ENCODE peak calls at places on chromosomes 16 and 17, in eight cellular contexts. Q is T-helper 22 cell; I is non-pigmented ciliary epithelial cell; P is Caki2; K is cardiac muscle cell; B is activated naive CD4-positive, alpha-beta T cell treated with anti-CD3 and anti-CD28 coated beads, Interleukin-2, amount 50 U/mL, for 16 hours; O is ELF-1; V is adrenal gland. D is an unnamed sample.

GRCh38 chr17:48522031-48522593 is 8.7 kb downstream of the HOXB1 start:
- DNase-seq in V (no peak), I (no peak), Q (no peak), P (peak; percentile 83), K (peak; percentile 87), B (no peak), O (peak; percentile 92), D (no peak)

GRCh38 chr16:727291-727977 is 528 bp downstream of the HAGHL start:
- DNase-seq in Q (no peak), B (no peak), I (no peak), O (no peak), V (no peak), P (peak; percentile 50), K (peak; percentile 29), D (no peak)

GRCh38 chr16:66070140-66070887 is 296.2 kb upstream of the CDH5 start:
- DNase-seq in Q (no peak), V (peak; percentile 33), K (peak; percentile 77), P (no peak), O (no peak), I (no peak), B (no peak), D (peak; percentile 76)

GRCh38 chr16:1980026-1980769 is 1.1 kb downstream of the NOXO1 start:
- DNase-seq in P (no peak), K (no peak), V (no peak), Q (no peak), I (no peak), O (no peak), B (no peak), D (peak; percentile 62)

GRCh38 chr17:73657473-73658116 is 13.3 kb upstream of the SDK2 start:
- DNase-seq in V (peak; percentile 61), P (peak; percentile 17), I (no peak), O (peak; percentile 89), B (peak; percentile 24), K (peak; percentile 76), Q (no peak), D (peak; percentile 76)

GRCh38 chr16:58198022-58198683 is at the start of gene CSNK2A2:
- DNase-seq in V (peak; percentile 74), B (peak; percentile 78), I (no peak), P (peak; percentile 46), O (peak; percentile 44), K (peak; percentile 90), Q (peak; percentile 65), D (peak; percentile 87)

GRCh38 chr16:56041556-56042140 is 149.6 kb upstream of the GNAO1 start:
- DNase-seq in B (peak; percentile 12), Q (peak; percentile 0), K (peak; percentile 73), V (no peak), P (peak; percentile 1), O (peak; percentile 88), I (no peak), D (peak; percentile 33)

GRCh38 chr16:31703526-31704128 is 170.0 kb upstream of the ZNF267 start:
- DNase-seq in B (no peak), K (no peak), V (no peak), Q (no peak), P (no peak), I (no peak), O (no peak), D (no peak)

GRCh38 chr16:4214215-4214621 is 27.7 kb downstream of the SRL start:
- DNase-seq in P (peak; percentile 81), I (peak; percentile 84), Q (no peak), O (no peak), K (no peak), B (no peak), V (peak; percentile 81), D (no peak)

GRCh38 chr17:57976594-57976993 is 11.5 kb downstream of the VEZF1 start:
- DNase-seq in P (no peak), Q (no peak), V (no peak), O (no peak), K (no peak), B (no peak), I (no peak), D (no peak)

GRCh38 chr17:65064452-65065019 is 8.0 kb upstream of the GNA13 start:
- DNase-seq in Q (no peak), I (peak; percentile 23), P (peak; percentile 98), K (no peak), B (no peak), V (no peak), O (peak; percentile 68), D (no peak)

GRCh38 chr16:8739989-8740704 is 57.3 kb downstream of the TMEM186 start:
- DNase-seq in K (no peak), B (no peak), P (no peak), V (no peak), I (no peak), Q (no peak), O (no peak), D (no peak)

GRCh38 chr16:3431779-3432219 is 11.5 kb downstream of the ZNF597 start:
- DNase-seq in O (peak; percentile 81), K (no peak), P (peak; percentile 88), V (peak; percentile 53), I (no peak), Q (no peak), B (peak; percentile 61), D (peak; percentile 73)

GRCh38 chr17:4944163-4944553 is 4.1 kb downstream of the RNF167 start:
- DNase-seq in B (no peak), K (no peak), V (no peak), Q (peak; percentile 42), I (no peak), O (no peak), P (no peak), D (no peak)

GRCh38 chr16:1762879-1763520 is 8.3 kb downstream of the NME3 start:
- DNase-seq in P (no peak), I (no peak), K (no peak), B (no peak), Q (no peak), O (no peak), V (no peak), D (no peak)

GRCh38 chr17:40980594-40980993 is 3.5 kb downstream of the KRT40 start:
- DNase-seq in P (no peak), Q (no peak), B (no peak), V (no peak), K (peak; percentile 73), I (no peak), O (peak; percentile 31), D (no peak)

GRCh38 chr17:79622201-79622601 is 11.3 kb upstream of the RBFOX3 start:
- DNase-seq in B (peak; percentile 7), P (no peak), K (no peak), O (no peak), I (no peak), V (no peak), Q (no peak), D (no peak)

GRCh38 chr17:75933836-75934235 is 7.0 kb downstream of the FBF1 start:
- DNase-seq in O (no peak), B (no peak), P (no peak), Q (no peak), K (no peak), I (no peak), V (no peak), D (no peak)

GRCh38 chr17:61495161-61495857 is 43.1 kb downstream of the TBX4 start:
- DNase-seq in O (peak; percentile 27), Q (no peak), V (peak; percentile 88), B (no peak), P (no peak), K (no peak), I (no peak), D (no peak)

GRCh38 chr16:13038591-13038990 is 137.2 kb downstream of the SHISA9 start:
- DNase-seq in Q (no peak), I (no peak), K (no peak), O (no peak), B (no peak), V (no peak), P (peak; percentile 46), D (no peak)

GRCh38 chr16:2514333-2515179 is 804 bp downstream of the ATP6V0C start:
- DNase-seq in B (peak; percentile 36), O (peak; percentile 47), Q (peak; percentile 42), V (no peak), I (no peak), K (no peak), P (no peak), D (no peak)

GRCh38 chr16:69410285-69410990 is 14.0 kb upstream of the CYB5B start:
- DNase-seq in P (peak; percentile 89), O (no peak), B (no peak), K (no peak), V (peak; percentile 59), Q (no peak), I (no peak), D (no peak)

GRCh38 chr17:17236295-17237025 is 508 bp downstream of the FLCN start:
- DNase-seq in O (peak; percentile 23), I (no peak), P (peak; percentile 22), B (no peak), Q (no peak), V (peak; percentile 26), K (no peak), D (no peak)

GRCh38 chr17:1998426-1998784 is 26.7 kb downstream of the RTN4RL1 start:
- DNase-seq in K (no peak), I (no peak), P (no peak), B (no peak), V (peak; percentile 39), Q (no peak), O (no peak), D (no peak)